ENCODE peak calls at places on chromosomes 2 and 18, in nine cellular contexts. B is SK-N-SH, Z is GM12878, S is IMR-90, C is Panc1, E is PC-3, H is body of pancreas, L is fibroblast of lung, N is ascending aorta. Y is an unnamed sample. For H3K9me3, the result is how much of the 10 kb centered on the place peaks cover.

GRCh38 chr2:25879133-25879730 is 945 bp upstream of the ASXL2 start:
- DNase-seq in B (no peak), Z (no peak), S (peak), C (peak), E (peak), H (no peak), L (peak), N (no peak), Y (no peak)

GRCh38 chr18:21598726-21599584 is 1.5 kb downstream of the ESCO1 start:
- DNase-seq in B (no peak), Z (no peak), S (no peak), C (no peak), E (peak), H (no peak), L (no peak), N (no peak), Y (no peak)

GRCh38 chr18:45916302-45916701 is 50.8 kb downstream of the EPG5 start:
- DNase-seq in B (no peak), Z (no peak), S (no peak), C (no peak), E (no peak), H (no peak), L (no peak), N (no peak), Y (no peak)

GRCh38 chr2:121330921-121331320 is 45.9 kb upstream of the TFCP2L1 start:
- DNase-seq in B (peak), Z (no peak), S (no peak), C (no peak), E (no peak), H (no peak), L (no peak), N (peak), Y (no peak)

GRCh38 chr2:72211359-72211758 is 63.7 kb upstream of the CYP26B1 start:
- DNase-seq in B (no peak), Z (no peak), S (no peak), C (no peak), E (peak), H (no peak), L (no peak), N (no peak), Y (no peak)

GRCh38 chr2:233051241-233052149 is 8.6 kb upstream of the INPP5D start:
- DNase-seq in B (no peak), Z (no peak), S (peak), C (no peak), E (peak), H (peak), L (peak), N (peak), Y (no peak)

GRCh38 chr2:109256921-109257320 is 127.9 kb downstream of the SH3RF3 start:
- DNase-seq in B (no peak), Z (no peak), S (peak), C (no peak), E (no peak), H (no peak), L (peak), N (peak), Y (no peak)

GRCh38 chr2:1965726-1966125 is 221.4 kb upstream of the PXDN start:
- DNase-seq in B (peak), Z (no peak), S (no peak), C (no peak), E (no peak), H (no peak), L (no peak), N (no peak), Y (no peak)

GRCh38 chr2:220175967-220176366 is 548.5 kb downstream of the SLC4A3 start:
- DNase-seq in B (no peak), Z (no peak), S (peak), C (no peak), E (peak), H (no peak), L (no peak), N (no peak), Y (no peak)

GRCh38 chr2:240895656-240896388 is at the start of gene MAB21L4:
- DNase-seq in B (no peak), Z (no peak), S (no peak), C (no peak), E (peak), H (no peak), L (no peak), N (no peak), Y (no peak)

GRCh38 chr2:122072666-122073065 is 317.2 kb downstream of the TSN start:
- DNase-seq in B (no peak), Z (no peak), S (peak), C (no peak), E (no peak), H (no peak), L (no peak), N (no peak), Y (no peak)

GRCh38 chr2:120519469-120519868 is 173.5 kb downstream of the INHBB start:
- DNase-seq in B (no peak), Z (no peak), S (no peak), C (no peak), E (no peak), H (no peak), L (no peak), N (no peak), Y (no peak)

GRCh38 chr2:128585706-128586105 is 267.0 kb upstream of the HS6ST1 start:
- DNase-seq in B (no peak), Z (no peak), S (peak), C (no peak), E (peak), H (no peak), L (peak), N (no peak), Y (no peak)

GRCh38 chr2:130755234-130756040 is at the start of gene AMER3:
- DNase-seq in B (peak), Z (no peak), S (no peak), C (no peak), E (no peak), H (peak), L (no peak), N (no peak), Y (no peak)

GRCh38 chr2:205682239-205683021 is at the start of gene NRP2:
- DNase-seq in B (peak), Z (no peak), S (peak), C (no peak), E (peak), H (peak), L (peak), N (peak), Y (peak)

GRCh38 chr2:131055169-131056065 is 37.8 kb downstream of the FAM168B start:
- DNase-seq in B (no peak), Z (no peak), S (peak), C (no peak), E (no peak), H (no peak), L (no peak), N (peak), Y (no peak)

GRCh38 chr18:12595571-12596255 is 62.2 kb downstream of the SPIRE1 start:
- DNase-seq in B (no peak), Z (no peak), S (no peak), C (no peak), E (no peak), H (no peak), L (no peak), N (no peak), Y (no peak)

GRCh38 chr2:186887107-186888090 is 38.4 kb upstream of the ZSWIM2 start:
- DNase-seq in B (no peak), Z (peak), S (no peak), C (no peak), E (no peak), H (peak), L (peak), N (no peak), Y (no peak)

GRCh38 chr2:180847073-180847472 is 133.3 kb upstream of the UBE2E3 start:
- DNase-seq in B (no peak), Z (no peak), S (no peak), C (no peak), E (no peak), H (no peak), L (no peak), N (no peak), Y (no peak)

GRCh38 chr2:213065583-213066444 is 85.6 kb downstream of the IKZF2 start:
- DNase-seq in B (peak), Z (no peak), S (peak), C (no peak), E (no peak), H (peak), L (peak), N (no peak), Y (no peak)

GRCh38 chr2:160703648-160704585 is 210.3 kb upstream of the RBMS1 start:
- DNase-seq in B (no peak), Z (peak), S (no peak), C (no peak), E (no peak), H (peak), L (no peak), N (no peak), Y (peak)

GRCh38 chr2:134706587-134707329 is 12.0 kb downstream of the TMEM163 start:
- DNase-seq in B (no peak), Z (no peak), S (no peak), C (no peak), E (peak), H (no peak), L (no peak), N (no peak), Y (no peak)

GRCh38 chr2:238285653-238286082 is 2.7 kb downstream of the PER2 start:
- DNase-seq in B (no peak), Z (no peak), S (peak), C (no peak), E (peak), H (peak), L (peak), N (peak), Y (no peak)

GRCh38 chr2:72137498-72138010 is 10.1 kb downstream of the CYP26B1 start:
- DNase-seq in B (peak), Z (no peak), S (peak), C (no peak), E (peak), H (peak), L (peak), N (peak), Y (peak)

GRCh38 chr18:35042389-35043066 is 1.3 kb downstream of the MAPRE2 start:
- DNase-seq in B (no peak), Z (no peak), S (no peak), C (no peak), E (no peak), H (no peak), L (no peak), N (no peak), Y (no peak)

GRCh38 chr2:136381722-136382633 is 264.0 kb upstream of the CXCR4 start:
- DNase-seq in B (no peak), Z (peak), S (no peak), C (no peak), E (no peak), H (peak), L (no peak), N (peak), Y (peak)

GRCh38 chr2:179524940-179525339 is 260.3 kb upstream of the SESTD1 start:
- DNase-seq in B (no peak), Z (no peak), S (peak), C (no peak), E (no peak), H (no peak), L (no peak), N (no peak), Y (no peak)

GRCh38 chr2:43605851-43606250 is 10.0 kb upstream of the THADA start:
- DNase-seq in B (no peak), Z (no peak), S (peak), C (no peak), E (peak), H (no peak), L (peak), N (no peak), Y (no peak)

GRCh38 chr2:127108090-127108523 is 1.2 kb upstream of the BIN1 start:
- DNase-seq in B (peak), Z (no peak), S (no peak), C (no peak), E (no peak), H (peak), L (no peak), N (peak), Y (no peak)

GRCh38 chr2:56703001-56703400 is 519.2 kb downstream of the CCDC85A start:
- DNase-seq in B (no peak), Z (no peak), S (no peak), C (no peak), E (no peak), H (no peak), L (no peak), N (no peak), Y (no peak)

GRCh38 chr2:70371753-70372152 is 69.9 kb upstream of the FAM136A start:
- DNase-seq in B (no peak), Z (no peak), S (peak), C (no peak), E (peak), H (no peak), L (peak), N (no peak), Y (no peak)

GRCh38 chr2:33267745-33268144 is 208.7 kb upstream of the RASGRP3 start:
- DNase-seq in B (no peak), Z (no peak), S (peak), C (no peak), E (no peak), H (no peak), L (peak), N (no peak), Y (no peak)

GRCh38 chr2:231489990-231490389 is 25.7 kb upstream of the NCL start:
- DNase-seq in B (no peak), Z (no peak), S (no peak), C (no peak), E (no peak), H (peak), L (no peak), N (no peak), Y (no peak)

GRCh38 chr18:44181951-44182350 is 498.7 kb upstream of the SETBP1 start:
- DNase-seq in B (no peak), Z (no peak), S (no peak), C (no peak), E (no peak), H (no peak), L (peak), N (no peak), Y (no peak)

GRCh38 chr2:66331176-66331575 is 103.7 kb upstream of the MEIS1 start:
- DNase-seq in B (no peak), Z (no peak), S (no peak), C (no peak), E (no peak), H (no peak), L (no peak), N (no peak), Y (no peak)

GRCh38 chr18:22563098-22563707 is 145.5 kb upstream of the CTAGE1 start:
- DNase-seq in B (peak), Z (peak), S (peak), C (peak), E (peak), H (peak), L (peak), N (peak), Y (no peak)

GRCh38 chr2:173880561-173880960 is 84.6 kb downstream of the SP3 start:
- DNase-seq in B (no peak), Z (no peak), S (no peak), C (no peak), E (no peak), H (no peak), L (no peak), N (no peak), Y (no peak)

GRCh38 chr2:218378053-218378452 is 4.0 kb upstream of the SLC11A1 start:
- DNase-seq in B (no peak), Z (no peak), S (no peak), C (no peak), E (no peak), H (no peak), L (no peak), N (no peak), Y (no peak)

GRCh38 chr2:218370410-218371063 is 11.5 kb upstream of the SLC11A1 start:
- DNase-seq in B (no peak), Z (no peak), S (peak), C (no peak), E (no peak), H (peak), L (peak), N (peak), Y (no peak)

GRCh38 chr2:218375212-218375611 is 6.9 kb upstream of the SLC11A1 start:
- DNase-seq in B (no peak), Z (no peak), S (peak), C (no peak), E (peak), H (no peak), L (peak), N (no peak), Y (no peak)

GRCh38 chr2:218371987-218372358 is 10.1 kb upstream of the SLC11A1 start:
- DNase-seq in B (no peak), Z (no peak), S (no peak), C (no peak), E (no peak), H (no peak), L (no peak), N (no peak), Y (no peak)

GRCh38 chr2:218374795-218375194 is 7.3 kb upstream of the SLC11A1 start:
- DNase-seq in B (no peak), Z (no peak), S (no peak), C (no peak), E (no peak), H (no peak), L (no peak), N (no peak), Y (no peak)
- TF ChIP-seq CTCF in B (no peak), Z (no peak), S (no peak), C (no peak), E (no peak), H (no peak), L (no peak), N (no peak), Y (no peak)

DNA sequence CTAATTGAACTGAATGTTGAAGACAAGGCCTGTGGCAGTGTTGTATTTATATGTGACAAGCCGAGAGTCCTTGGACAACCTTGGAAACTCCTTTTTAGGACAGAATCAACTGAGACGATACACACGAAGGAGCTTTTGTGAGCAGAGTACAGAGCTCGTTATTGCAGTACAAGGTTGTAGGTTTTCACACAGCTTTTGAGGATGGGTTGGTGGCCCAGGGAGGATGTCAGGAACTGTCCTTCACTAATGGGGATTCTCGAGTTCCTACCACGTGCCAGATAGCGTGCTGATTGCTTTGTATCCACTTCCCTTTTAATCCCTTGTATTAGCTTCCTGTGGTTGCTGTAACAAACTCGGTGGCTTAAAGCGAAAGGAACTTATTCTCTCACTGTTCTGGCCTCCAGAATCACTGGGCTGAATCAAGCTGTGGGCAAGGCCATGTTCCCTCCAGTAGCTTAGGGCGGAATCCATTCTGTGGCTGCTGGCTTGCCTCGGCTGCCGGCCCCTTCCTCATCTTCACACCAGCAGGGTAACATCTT is 20.2 kb downstream of the INPP4A start:
- DNase-seq in B (no peak), Z (peak), S (no peak), C (no peak), E (no peak), H (peak), L (no peak), N (no peak), Y (no peak)
- H3K27ac ChIP-seq in B (no peak), Z (peak), S (no peak), C (no peak), E (no peak), H (no peak), L (no peak), N (no peak), Y (peak)

DNA sequence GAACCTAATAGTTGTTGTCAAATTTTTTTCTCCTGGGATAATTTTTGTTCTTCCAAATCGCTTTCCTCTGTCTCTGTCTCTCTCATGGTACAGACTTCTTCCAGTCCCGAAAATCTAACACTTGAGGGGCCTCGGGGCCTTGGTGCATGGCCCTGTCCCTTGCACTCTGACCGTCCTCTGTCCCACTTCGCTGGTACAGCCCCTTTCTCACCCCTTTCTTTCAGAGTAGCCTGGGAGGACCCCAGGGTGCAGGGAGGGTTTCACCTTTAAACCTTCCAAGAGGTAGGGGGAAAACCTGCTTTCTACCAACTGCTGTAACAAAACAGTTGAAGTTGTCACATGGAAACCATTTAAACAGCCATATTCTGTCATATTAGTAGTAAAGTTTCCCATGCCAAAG is 22.2 kb upstream of the FAHD2A start:
- DNase-seq in B (no peak), Z (no peak), S (no peak), C (no peak), E (no peak), H (no peak), L (no peak), N (peak), Y (no peak)
- H3K9me3 ChIP-seq in B (under half), Z (under half), S (under half), C (under half), E (under half), H (under half), L (under half), N (under half), Y (under half)

GRCh38 chr2:10079931-10080535 is at the start of gene CYS1:
- DNase-seq in B (peak), Z (no peak), S (no peak), C (no peak), E (no peak), H (no peak), L (no peak), N (no peak), Y (no peak)
- TF ChIP-seq CTCF in B (no peak), Z (no peak), S (peak), C (peak), E (no peak), H (no peak), L (no peak), N (no peak), Y (no peak)

DNA sequence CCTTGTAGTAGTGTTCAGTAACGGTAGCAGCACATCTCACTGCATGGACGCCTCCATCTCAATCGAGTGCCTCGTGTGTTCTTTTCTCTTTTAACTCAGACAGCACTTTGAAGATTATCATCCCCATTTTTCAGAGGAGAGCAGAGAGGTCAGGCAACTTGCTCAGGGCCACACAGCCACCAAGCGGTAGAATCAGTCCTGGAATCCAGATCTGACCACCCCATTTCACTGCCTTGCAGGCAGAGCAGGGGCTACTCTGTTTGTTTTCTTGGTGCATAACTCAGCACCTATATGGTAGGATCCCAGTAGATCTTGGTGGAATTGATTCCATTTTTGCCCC is 129.5 kb downstream of the SMAD7 start:
- DNase-seq in B (no peak), Z (no peak), S (no peak), C (no peak), E (no peak), H (no peak), L (no peak), N (peak), Y (no peak)
- H3K27ac ChIP-seq in B (no peak), Z (peak), S (no peak), C (no peak), E (no peak), H (no peak), L (no peak), N (no peak), Y (no peak)